ENCODE peak calls at places on chromosomes 12 and 14, in ten cellular contexts. T is NCI-H1417; N is neuronal stem cell; Q is activated naive CD4-positive, alpha-beta T cell treated with anti-CD3 and anti-CD28 coated beads, Interleukin-2, amount 50 U/mL, for 16 hours; A is H7; L is left ventricle myocardium superior; S is WERI-Rb-1; D is NCI-H446 treated with DMSO at 0.1 percent for 48 hours; U is GM19239; M is HS-5. V is an unnamed sample.

GRCh38 chr14:93936245-93936644 is 9.1 kb downstream of the FAM181A start:
- DNase-seq in D (no peak), N (peak; percentile 48), S (peak; percentile 76), L (no peak), M (no peak), T (peak; percentile 11), A (peak; percentile 84), U (peak; percentile 44), Q (no peak), V (no peak)

GRCh38 chr14:68729556-68729955 is 63.3 kb downstream of the ZFP36L1 start:
- DNase-seq in N (no peak), Q (no peak), S (no peak), T (no peak), A (no peak), D (no peak), L (no peak), M (no peak), U (no peak), V (no peak)

GRCh38 chr14:31806249-31806648 is 245.0 kb downstream of the NUBPL start:
- DNase-seq in M (no peak), T (no peak), N (no peak), S (no peak), A (no peak), L (no peak), Q (no peak), U (no peak), D (no peak), V (no peak)

GRCh38 chr12:101619868-101620761 is 25.3 kb downstream of the MYBPC1 start:
- DNase-seq in U (no peak), M (no peak), L (no peak), A (no peak), S (no peak), N (no peak), Q (no peak), T (no peak), D (peak; percentile 70), V (no peak)

GRCh38 chr12:132986885-132987225 is 688 bp downstream of the ZNF26 start:
- DNase-seq in Q (no peak), L (no peak), S (no peak), M (no peak), D (no peak), U (no peak), N (no peak), T (no peak), A (peak; percentile 52), V (no peak)

GRCh38 chr12:106108187-106108816 is 30.5 kb downstream of the NUAK1 start:
- DNase-seq in U (no peak), M (no peak), L (no peak), N (no peak), T (no peak), A (peak; percentile 47), S (no peak), Q (no peak), D (no peak), V (no peak)

GRCh38 chr12:112847708-112848337 is 56.3 kb downstream of the RPH3A start:
- DNase-seq in Q (no peak), U (no peak), S (no peak), N (no peak), M (no peak), A (peak; percentile 78), T (no peak), L (no peak), D (no peak), V (no peak)

GRCh38 chr14:53900499-53900898 is 56.1 kb downstream of the BMP4 start:
- DNase-seq in M (no peak), T (no peak), D (no peak), A (no peak), S (no peak), U (no peak), L (peak; percentile 76), N (no peak), Q (no peak), V (peak; percentile 67)

GRCh38 chr14:90605430-90605829 is 208.6 kb downstream of the CALM1 start:
- DNase-seq in Q (no peak), A (peak; percentile 64), N (no peak), L (no peak), T (no peak), S (no peak), U (no peak), M (no peak), D (no peak), V (no peak)

GRCh38 chr14:23183479-23183878 is at the start of gene SLC7A8:
- DNase-seq in N (no peak), D (no peak), A (peak; percentile 77), Q (peak; percentile 43), L (peak; percentile 62), S (peak; percentile 44), U (no peak), T (peak; percentile 24), M (no peak), V (peak; percentile 61)

GRCh38 chr14:75315143-75315542 is 36.5 kb downstream of the FOS start:
- DNase-seq in A (no peak), S (no peak), N (no peak), T (no peak), Q (no peak), D (no peak), U (no peak), M (no peak), L (no peak), V (no peak)

GRCh38 chr12:39102474-39103209 is 197.3 kb upstream of the CPNE8 start:
- DNase-seq in N (no peak), A (no peak), L (no peak), U (no peak), M (peak; percentile 85), T (no peak), Q (no peak), D (no peak), S (no peak), V (no peak)

GRCh38 chr12:64452559-64453329 is 824 bp downstream of the TBK1 start:
- DNase-seq in L (no peak), M (peak; percentile 78), T (peak; percentile 44), S (no peak), U (no peak), A (peak; percentile 30), N (no peak), D (no peak), Q (no peak), V (no peak)

GRCh38 chr14:21039585-21040369 is 2.4 kb upstream of the RNASE7 start:
- DNase-seq in N (peak; percentile 44), D (peak; percentile 4), L (peak; percentile 48), Q (no peak), M (no peak), A (peak; percentile 75), T (no peak), U (no peak), S (peak; percentile 63), V (peak; percentile 66)

GRCh38 chr12:27635349-27635972 is 60.8 kb upstream of the REP15 start:
- DNase-seq in D (peak; percentile 37), U (no peak), M (no peak), N (no peak), A (no peak), Q (no peak), L (no peak), S (peak; percentile 14), T (peak; percentile 25), V (no peak)

GRCh38 chr12:41250748-41251147 is 62.6 kb downstream of the PDZRN4 start:
- DNase-seq in S (no peak), L (no peak), D (peak; percentile 11), Q (no peak), U (no peak), T (no peak), N (no peak), A (no peak), M (no peak), V (no peak)

GRCh38 chr12:52436828-52437474 is 2.8 kb upstream of the KRT75 start:
- DNase-seq in N (no peak), T (no peak), Q (no peak), L (no peak), D (no peak), A (no peak), S (no peak), M (no peak), U (no peak), V (no peak)

GRCh38 chr12:113591480-113591971 is 119.9 kb upstream of the LHX5 start:
- DNase-seq in L (no peak), Q (no peak), U (peak; percentile 31), T (peak; percentile 56), N (no peak), A (peak; percentile 80), M (no peak), D (no peak), S (peak; percentile 92), V (no peak)

GRCh38 chr14:36134026-36134425 is 42.5 kb downstream of the PTCSC3 start:
- DNase-seq in N (no peak), Q (no peak), U (no peak), S (no peak), M (peak; percentile 2), T (no peak), D (no peak), L (no peak), A (no peak), V (no peak)

GRCh38 chr14:92686763-92687427 is 61.5 kb downstream of the LGMN start:
- DNase-seq in U (peak; percentile 96), M (no peak), A (peak; percentile 99), Q (peak; percentile 60), T (peak; percentile 91), S (peak; percentile 94), L (peak; percentile 90), D (peak; percentile 20), N (peak; percentile 84), V (peak; percentile 81)

GRCh38 chr12:132375747-132376463 is 46.5 kb upstream of the GALNT9 start:
- DNase-seq in L (no peak), U (no peak), M (no peak), T (peak; percentile 23), A (peak; percentile 76), D (no peak), Q (no peak), S (no peak), N (no peak), V (no peak)

GRCh38 chr14:67970923-67971322 is 151.3 kb downstream of the RAD51B start:
- DNase-seq in L (no peak), T (no peak), S (no peak), D (no peak), N (no peak), Q (no peak), U (no peak), M (no peak), A (no peak), V (no peak)

GRCh38 chr12:20150835-20151234 is 217.5 kb upstream of the PDE3A start:
- DNase-seq in A (no peak), D (no peak), S (no peak), T (peak; percentile 89), Q (no peak), L (no peak), M (no peak), N (no peak), U (no peak), V (no peak)

GRCh38 chr12:29072631-29073030 is 76.4 kb upstream of the FAR2 start:
- DNase-seq in Q (no peak), D (no peak), M (no peak), L (no peak), A (no peak), U (no peak), N (no peak), T (no peak), S (no peak), V (no peak)

GRCh38 chr14:92121670-92122350 is at the start of the genes CPSF2 and NDUFB1:
- DNase-seq in A (peak; percentile 95), D (peak; percentile 57), U (peak; percentile 90), L (peak; percentile 90), N (peak; percentile 83), M (peak; percentile 61), T (peak; percentile 87), S (peak; percentile 88), Q (peak; percentile 88), V (peak; percentile 85)

GRCh38 chr14:104778694-104779331 is 16.7 kb downstream of the AKT1 start:
- DNase-seq in M (no peak), L (no peak), N (no peak), A (peak; percentile 79), U (no peak), D (no peak), T (no peak), Q (no peak), S (no peak), V (no peak)

GRCh38 chr14:75295061-75295461 is 16.4 kb downstream of the FOS start:
- DNase-seq in L (peak; percentile 72), Q (no peak), U (no peak), D (no peak), N (peak; percentile 54), T (peak; percentile 28), S (peak; percentile 56), M (no peak), A (peak; percentile 80), V (no peak)

GRCh38 chr12:42468853-42469252 is 120.7 kb downstream of the PRICKLE1 start:
- DNase-seq in M (no peak), Q (no peak), D (no peak), T (no peak), L (no peak), A (no peak), N (no peak), U (no peak), S (no peak), V (no peak)

V was measured in ureter.